ENCODE peak calls at places on chromosomes 5 and 9, in eight cellular contexts. K is effector memory CD8-positive, alpha-beta T cell; G is fibroblast of the aortic adventitia; I is T-helper 1 cell; P is dorsolateral prefrontal cortex; N is stromal cell of bone marrow; J is fibroblast of pulmonary artery; E is GM03348. W is an unnamed sample.
A peak's percentile ranks its signal among the peaks of the same experiment; 100 is the strongest.

GRCh38 chr9:134502261-134503211 is 139.1 kb upstream of the COL5A1 start:
- DNase-seq in J (peak; percentile 98), G (peak; percentile 97), I (no peak), P (no peak), E (peak; percentile 99), K (no peak), N (peak; percentile 87), W (peak; percentile 99)

GRCh38 chr9:87678650-87679355 is 47.1 kb upstream of the CTSL start:
- DNase-seq in E (peak; percentile 88), K (no peak), N (peak; percentile 65), I (peak; percentile 13), G (peak; percentile 89), J (peak; percentile 85), P (peak; percentile 77), W (peak; percentile 83)

GRCh38 chr5:138503487-138504270 is 38.4 kb downstream of the EGR1 start:
- DNase-seq in J (peak; percentile 81), I (peak; percentile 35), K (peak; percentile 28), G (peak; percentile 84), E (peak; percentile 78), P (no peak), N (peak; percentile 54), W (peak; percentile 81)

GRCh38 chr9:4832786-4833579 is 40.2 kb downstream of the RCL1 start:
- DNase-seq in N (peak; percentile 91), J (peak; percentile 99), P (no peak), K (no peak), I (peak; percentile 85), E (peak; percentile 74), G (peak; percentile 95), W (peak; percentile 85)

GRCh38 chr5:55853818-55854217 is 2.7 kb downstream of the IL31RA start:
- DNase-seq in G (peak; percentile 73), P (no peak), N (peak; percentile 44), I (no peak), K (no peak), E (peak; percentile 46), J (peak; percentile 39), W (peak; percentile 43)

GRCh38 chr5:66821626-66822429 is 225.6 kb downstream of the MAST4 start:
- DNase-seq in I (peak; percentile 92), N (no peak), J (peak; percentile 45), P (no peak), K (no peak), E (no peak), G (no peak), W (no peak)

GRCh38 chr9:110443878-110444245 is 106.2 kb upstream of the TXNDC8 start:
- DNase-seq in G (no peak), P (no peak), I (no peak), J (peak; percentile 84), E (peak; percentile 39), K (no peak), N (peak; percentile 82), W (peak; percentile 44)

GRCh38 chr5:133869675-133869978 is 98.8 kb downstream of the C5orf15 start:
- DNase-seq in I (no peak), K (no peak), N (no peak), J (no peak), P (peak; percentile 42), E (no peak), G (no peak), W (no peak)

GRCh38 chr5:77168187-77168883 is 42.1 kb upstream of the PDE8B start:
- DNase-seq in E (peak; percentile 69), K (no peak), N (peak; percentile 28), I (no peak), G (no peak), J (peak; percentile 56), P (peak; percentile 86), W (peak; percentile 66)

W was measured in AG08395.